ENCODE peak calls at places on chromosomes 13 and 19, in four cellular contexts. C is neural progenitor cell, Q is mammary epithelial cell, O is GM23248. H is an unnamed sample.

GRCh38 chr13:30423891-30424290 is 1.6 kb downstream of the UBE2L5 start:
- DNase-seq in C (no peak), Q (no peak), O (no peak), H (no peak)

GRCh38 chr19:43847884-43848283 is 20.8 kb downstream of the ZNF283 start:
- DNase-seq in C (peak), Q (no peak), O (no peak), H (no peak)

GRCh38 chr13:110263906-110264305 is 43.1 kb downstream of the COL4A1 start:
- DNase-seq in C (peak), Q (no peak), O (no peak), H (no peak)

GRCh38 chr19:50268046-50268445 is 61.1 kb downstream of the KCNC3 start:
- DNase-seq in C (no peak), Q (no peak), O (no peak), H (no peak)

GRCh38 chr13:50732712-50733111 is 110.8 kb downstream of the DLEU7 start:
- DNase-seq in C (no peak), Q (peak), O (peak), H (no peak)

GRCh38 chr19:31220540-31220939 is 128.7 kb downstream of the TSHZ3 start:
- DNase-seq in C (peak), Q (peak), O (no peak), H (peak)

GRCh38 chr13:35978607-35979316 is 152.4 kb downstream of the DCLK1 start:
- DNase-seq in C (peak), Q (peak), O (peak), H (no peak)

GRCh38 chr19:14265285-14266036 is 59.5 kb upstream of the ADGRL1 start:
- DNase-seq in C (peak), Q (no peak), O (no peak), H (no peak)

GRCh38 chr13:111460548-111461444 is 140.4 kb downstream of the TEX29 start:
- DNase-seq in C (peak), Q (peak), O (peak), H (peak)

GRCh38 chr19:17948474-17948966 is 15.7 kb downstream of the CCDC124 start:
- DNase-seq in C (no peak), Q (no peak), O (peak), H (no peak)

GRCh38 chr13:27374126-27374613 is 50.2 kb upstream of the GTF3A start:
- DNase-seq in C (no peak), Q (no peak), O (peak), H (no peak)

GRCh38 chr19:15527705-15528104 is 19.4 kb downstream of the CYP4F22 start:
- DNase-seq in C (no peak), Q (no peak), O (no peak), H (no peak)

GRCh38 chr19:9008667-9009066 is 1.5 kb downstream of the MUC16 start:
- DNase-seq in C (peak), Q (no peak), O (no peak), H (no peak)

GRCh38 chr19:3338541-3339181 is 27.7 kb upstream of the NFIC start:
- DNase-seq in C (no peak), Q (no peak), O (no peak), H (no peak)

GRCh38 chr13:44818428-44818827 is 170.8 kb downstream of the NUFIP1 start:
- DNase-seq in C (peak), Q (peak), O (peak), H (peak)

GRCh38 chr13:73326215-73326558 is 267.4 kb downstream of the KLF5 start:
- DNase-seq in C (no peak), Q (no peak), O (no peak), H (no peak)

GRCh38 chr13:32001392-32001768 is 30.2 kb upstream of the FRY start:
- DNase-seq in C (peak), Q (peak), O (peak), H (peak)

GRCh38 chr13:104592127-104592526 is 1525.9 kb upstream of the SLC10A2 start:
- DNase-seq in C (no peak), Q (peak), O (no peak), H (no peak)

GRCh38 chr19:3443840-3444694 is 36.3 kb downstream of the SMIM24 start:
- DNase-seq in C (peak), Q (no peak), O (peak), H (peak)

GRCh38 chr19:32460476-32460875 is 54.9 kb downstream of the DPY19L3 start:
- DNase-seq in C (no peak), Q (no peak), O (no peak), H (no peak)

GRCh38 chr13:28329395-28330158 is 165.4 kb downstream of the FLT1 start:
- DNase-seq in C (peak), Q (no peak), O (peak), H (no peak)

GRCh38 chr19:48253999-48254398 is 1.7 kb downstream of the CARD8 start:
- DNase-seq in C (no peak), Q (no peak), O (no peak), H (no peak)

GRCh38 chr19:15532779-15533521 is 24.6 kb downstream of the CYP4F22 start:
- DNase-seq in C (no peak), Q (peak), O (peak), H (no peak)

GRCh38 chr19:42088471-42089190 is 12.7 kb downstream of the ZNF574 start:
- DNase-seq in C (no peak), Q (peak), O (peak), H (no peak)

GRCh38 chr19:42090687-42091086 is 14.7 kb downstream of the ZNF574 start:
- DNase-seq in C (no peak), Q (no peak), O (no peak), H (no peak)

GRCh38 chr19:42089772-42090171 is 13.8 kb downstream of the ZNF574 start:
- DNase-seq in C (no peak), Q (no peak), O (no peak), H (no peak)

GRCh38 chr19:42086770-42087550 is 11.0 kb downstream of the ZNF574 start:
- DNase-seq in C (no peak), Q (no peak), O (no peak), H (no peak)

GRCh38 chr19:42089191-42089750 is 13.3 kb downstream of the ZNF574 start:
- DNase-seq in C (no peak), Q (no peak), O (no peak), H (no peak)
- H3K9ac ChIP-seq in C (no peak), Q (no peak), O (no peak), H (no peak)

GRCh38 chr19:46131485-46132143 is 7.1 kb upstream of the IGFL3 start:
- DNase-seq in C (no peak), Q (no peak), O (no peak), H (no peak)
- H3K9ac ChIP-seq in C (no peak), Q (no peak), O (no peak), H (no peak)

DNA sequence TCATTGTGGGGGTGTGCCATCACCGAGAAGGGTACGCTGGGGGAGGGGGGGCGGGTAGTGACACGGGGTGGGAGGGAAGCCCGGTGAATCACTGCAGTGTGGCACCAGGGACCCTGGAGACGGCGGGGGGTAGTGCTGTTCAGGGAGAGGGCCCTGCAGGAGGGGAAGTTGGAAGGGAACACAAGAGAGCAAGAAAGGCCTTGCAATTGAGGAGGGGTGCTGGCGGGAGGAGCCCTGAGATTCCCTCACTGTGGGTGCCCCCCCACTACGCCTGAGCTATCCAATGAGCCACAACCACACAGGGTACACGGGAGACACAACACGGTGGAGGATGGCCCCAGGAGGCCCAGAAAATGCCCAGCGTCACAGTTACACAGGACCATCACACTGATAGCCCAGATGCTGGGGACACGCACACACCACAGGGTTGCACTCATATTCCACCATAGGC is 516 bp upstream of the ATP1A3 start:
- DNase-seq in C (no peak), Q (no peak), O (no peak), H (no peak)
- H3K9ac ChIP-seq in C (no peak), Q (no peak), O (no peak), H (no peak)

GRCh38 chr19:13002389-13002898 is 7.2 kb downstream of the NFIX start:
- DNase-seq in C (no peak), Q (no peak), O (peak), H (no peak)

GRCh38 chr19:13001166-13001501 is 5.9 kb downstream of the NFIX start:
- DNase-seq in C (no peak), Q (no peak), O (no peak), H (no peak)

GRCh38 chr19:13002970-13003540 is 7.8 kb downstream of the NFIX start:
- DNase-seq in C (no peak), Q (no peak), O (no peak), H (no peak)

GRCh38 chr19:13004273-13004672 is 9.0 kb downstream of the NFIX start:
- DNase-seq in C (no peak), Q (no peak), O (no peak), H (no peak)

GRCh38 chr19:13001502-13002388 is 6.5 kb downstream of the NFIX start:
- DNase-seq in C (no peak), Q (no peak), O (peak), H (no peak)
- H3K9ac ChIP-seq in C (no peak), Q (no peak), O (peak), H (no peak)

GRCh38 chr19:55115446-55116065 is 1.9 kb downstream of the PPP1R12C start:
- DNase-seq in C (no peak), Q (no peak), O (peak), H (no peak)
- H3K9ac ChIP-seq in C (no peak), Q (peak), O (peak), H (peak)